ENCODE peak calls at places on chromosomes 12 and 14, in eight cellular contexts. D is NB4; L is activated CD8-positive, alpha-beta T cell treated with anti-CD3 and anti-CD28 coated beads for 36 hours; F is NCI-H1436; A is lower leg skin; K is EL; G is HuH-7.5; Z is lower lobe of right lung. T is an unnamed sample.

GRCh38 chr12:108744021-108744897 is 12.9 kb upstream of the CORO1C start:
- DNase-seq in G (no peak), Z (peak), L (no peak), D (peak), K (no peak), A (no peak), F (no peak), T (no peak)

GRCh38 chr12:110228756-110229155 is 52.3 kb upstream of the ATP2A2 start:
- DNase-seq in F (no peak), K (no peak), A (no peak), Z (no peak), G (no peak), L (no peak), D (no peak), T (no peak)

GRCh38 chr14:102462391-102462790 is 47.2 kb downstream of the ANKRD9 start:
- DNase-seq in Z (no peak), D (no peak), F (no peak), A (no peak), K (no peak), G (no peak), L (no peak), T (no peak)

GRCh38 chr12:123232472-123232806 is 502 bp downstream of the MPHOSPH9 start:
- DNase-seq in K (no peak), A (peak), F (no peak), Z (no peak), D (no peak), G (peak), L (no peak), T (no peak)

GRCh38 chr12:11067514-11067913 is 5.4 kb upstream of the TAS2R46 start:
- DNase-seq in Z (no peak), D (no peak), F (no peak), L (no peak), A (peak), K (peak), G (no peak), T (no peak)

GRCh38 chr12:16796168-16796567 is 190.2 kb upstream of the LMO3 start:
- DNase-seq in D (no peak), K (no peak), Z (no peak), G (no peak), A (no peak), L (no peak), F (no peak), T (no peak)

GRCh38 chr14:100223332-100224171 is 15.4 kb upstream of the YY1 start:
- DNase-seq in D (no peak), K (no peak), F (no peak), A (no peak), Z (no peak), G (no peak), L (no peak), T (no peak)

GRCh38 chr12:27822076-27822712 is 42.2 kb upstream of the MANSC4 start:
- DNase-seq in L (peak), K (peak), D (peak), A (no peak), Z (no peak), G (no peak), F (no peak), T (peak)

GRCh38 chr14:59320771-59321170 is 132.3 kb downstream of the DAAM1 start:
- DNase-seq in L (no peak), F (no peak), Z (no peak), A (no peak), D (no peak), K (no peak), G (no peak), T (no peak)

GRCh38 chr12:30863839-30864238 is 62.7 kb upstream of the TSPAN11 start:
- DNase-seq in Z (no peak), G (no peak), K (no peak), A (no peak), D (no peak), F (no peak), L (no peak), T (no peak)

GRCh38 chr14:92726135-92726932 is 22.1 kb downstream of the LGMN start:
- DNase-seq in Z (peak), G (no peak), L (peak), A (peak), F (no peak), D (peak), K (peak), T (peak)

GRCh38 chr14:92322516-92322915 is 449 bp upstream of the SLC24A4 start:
- DNase-seq in D (no peak), K (no peak), G (no peak), L (no peak), F (no peak), A (no peak), Z (no peak), T (no peak)

GRCh38 chr12:54725233-54725843 is 77.2 kb upstream of the DCD start:
- DNase-seq in K (peak), F (no peak), L (no peak), Z (no peak), A (no peak), D (peak), G (no peak), T (no peak)

GRCh38 chr14:42944284-42944683 is 1337.6 kb downstream of the LRFN5 start:
- DNase-seq in Z (no peak), K (no peak), F (no peak), L (no peak), G (no peak), A (no peak), D (no peak), T (no peak)

GRCh38 chr12:46164186-46164585 is 104.7 kb downstream of the SLC38A1 start:
- DNase-seq in Z (no peak), G (no peak), D (no peak), A (no peak), K (no peak), F (no peak), L (no peak), T (no peak)

GRCh38 chr12:11026118-11026517 is 3.7 kb upstream of the TAS2R19 start:
- DNase-seq in L (no peak), F (no peak), G (no peak), Z (no peak), K (no peak), D (no peak), A (no peak), T (no peak)

GRCh38 chr14:100546051-100546443 is 41.2 kb downstream of the BEGAIN start:
- DNase-seq in L (no peak), K (peak), D (peak), A (no peak), G (no peak), Z (peak), F (no peak), T (no peak)

GRCh38 chr12:99393763-99394162 is 253.8 kb upstream of the GARIN6 start:
- DNase-seq in L (no peak), A (no peak), F (no peak), K (no peak), Z (no peak), D (no peak), G (no peak), T (no peak)

GRCh38 chr12:71587012-71587411 is 76.6 kb downstream of the ZFC3H1 start:
- DNase-seq in A (no peak), Z (no peak), F (no peak), D (no peak), K (no peak), L (no peak), G (no peak), T (no peak)

GRCh38 chr12:119746169-119746568 is 78.2 kb downstream of the PRKAB1 start:
- DNase-seq in F (no peak), L (no peak), Z (no peak), K (no peak), G (no peak), D (no peak), A (no peak), T (no peak)

GRCh38 chr14:98900236-98900635 is 371.8 kb downstream of the BCL11B start:
- DNase-seq in G (no peak), K (no peak), D (no peak), L (no peak), F (no peak), Z (no peak), A (no peak), T (no peak)

GRCh38 chr14:103854017-103854808 is 6.8 kb upstream of the PPP1R13B start:
- DNase-seq in A (no peak), Z (peak), G (no peak), L (no peak), K (no peak), F (no peak), D (no peak), T (no peak)

GRCh38 chr12:26488339-26488738 is 293.0 kb downstream of the SSPN start:
- DNase-seq in L (no peak), F (no peak), Z (no peak), K (no peak), G (no peak), A (no peak), D (no peak), T (no peak)

GRCh38 chr14:103140316-103141109 is 17.3 kb downstream of the TNFAIP2 start:
- DNase-seq in G (no peak), K (no peak), Z (no peak), D (no peak), F (peak), A (no peak), L (no peak), T (no peak)

GRCh38 chr12:93682846-93683261 is 5.7 kb downstream of the CRADD start:
- DNase-seq in G (no peak), F (no peak), D (no peak), A (no peak), Z (no peak), L (no peak), K (no peak), T (no peak)

GRCh38 chr12:130013771-130014484 is 110.1 kb upstream of the TMEM132D start:
- DNase-seq in A (peak), F (peak), Z (no peak), G (peak), D (peak), L (peak), K (no peak), T (no peak)

GRCh38 chr14:23306113-23306411 is 571 bp upstream of the BCL2L2 start:
- DNase-seq in F (no peak), K (no peak), D (no peak), A (no peak), G (no peak), Z (no peak), L (no peak), T (no peak)

GRCh38 chr14:93090826-93091583 is 24.7 kb downstream of the ITPK1 start:
- DNase-seq in G (no peak), Z (no peak), F (peak), K (no peak), A (no peak), D (no peak), L (no peak), T (no peak)

GRCh38 chr14:61695695-61696527 is 598 bp downstream of the HIF1A start:
- DNase-seq in D (peak), Z (peak), A (peak), K (peak), F (peak), L (peak), G (peak), T (no peak)

GRCh38 chr14:103074699-103075341 is 9.2 kb upstream of the LBHD2 start:
- DNase-seq in G (peak), Z (peak), L (peak), K (no peak), D (no peak), F (no peak), A (peak), T (no peak)

GRCh38 chr12:32217354-32218310 is 111.0 kb downstream of the BICD1 start:
- DNase-seq in A (peak), L (no peak), F (no peak), G (no peak), K (peak), D (peak), Z (peak), T (peak)

GRCh38 chr12:269216-269615 is 6.6 kb upstream of the SLC6A13 start:
- DNase-seq in G (no peak), Z (no peak), K (no peak), D (no peak), L (no peak), F (no peak), A (no peak), T (no peak)

GRCh38 chr14:100348779-100349708 is 25.9 kb downstream of the SLC25A47 start:
- DNase-seq in K (no peak), G (no peak), L (no peak), Z (no peak), A (no peak), F (peak), D (no peak), T (no peak)

GRCh38 chr12:30982413-30982812 is 55.9 kb downstream of the TSPAN11 start:
- DNase-seq in G (no peak), Z (no peak), D (no peak), K (no peak), L (no peak), F (no peak), A (no peak), T (no peak)

GRCh38 chr12:101876861-101877815 is at the start of gene DRAM1:
- DNase-seq in L (peak), K (peak), F (peak), G (peak), Z (peak), D (peak), A (peak), T (peak)

GRCh38 chr12:15546102-15546701 is 223.9 kb downstream of the PTPRO start:
- DNase-seq in G (no peak), A (no peak), K (no peak), D (peak), L (peak), F (no peak), Z (no peak), T (no peak)

GRCh38 chr12:22415342-22416309 is 81.1 kb upstream of the ST8SIA1 start:
- DNase-seq in F (no peak), L (no peak), K (peak), A (no peak), G (no peak), Z (no peak), D (no peak), T (peak)

GRCh38 chr12:34395056-34396005 is 373.0 kb downstream of the ALG10 start:
- DNase-seq in Z (peak), D (no peak), G (no peak), K (no peak), A (no peak), F (no peak), L (no peak), T (no peak)

GRCh38 chr12:6939187-6939540 is 4.5 kb upstream of the RNU7-1 start:
- DNase-seq in G (no peak), D (no peak), L (no peak), K (no peak), F (no peak), Z (no peak), A (no peak), T (no peak)